ENCODE peak calls at places on chromosome 10, in seven cellular contexts. One of them, this sample, is unnamed.
A peak's percentile ranks its signal among the peaks of the same experiment; 100 is the strongest.

GRCh38 chr10:75042292-75042974 is 69.0 kb upstream of the SAMD8 start:
- DNase-seq in A549: no peak
- DNase-seq in NCI-H460: no peak
- DNase-seq in stimulated activated CD4-positive, alpha-beta T cell treated with anti-CD3 and anti-CD28 coated beads, Interleukin-1b, Interleukin-23, amount 100 ng/mL, for 24 hours: no peak
- DNase-seq in heart left ventricle: no peak
- DNase-seq in T-cell: no peak
- DNase-seq in CD14-positive monocyte: no peak
- DNase-seq in this sample: no peak

GRCh38 chr10:76543655-76544054 is 1094.0 kb downstream of the KCNMA1 start:
- DNase-seq in A549: no peak
- DNase-seq in NCI-H460: no peak
- DNase-seq in stimulated activated CD4-positive, alpha-beta T cell treated with anti-CD3 and anti-CD28 coated beads, Interleukin-1b, Interleukin-23, amount 100 ng/mL, for 24 hours: no peak
- DNase-seq in heart left ventricle: no peak
- DNase-seq in T-cell: no peak
- DNase-seq in CD14-positive monocyte: no peak
- DNase-seq in this sample: no peak

GRCh38 chr10:126663328-126663727 is 7.2 kb downstream of the C10orf90 start:
- DNase-seq in A549: no peak
- DNase-seq in NCI-H460: no peak
- DNase-seq in stimulated activated CD4-positive, alpha-beta T cell treated with anti-CD3 and anti-CD28 coated beads, Interleukin-1b, Interleukin-23, amount 100 ng/mL, for 24 hours: no peak
- DNase-seq in heart left ventricle: peak; percentile 69
- DNase-seq in T-cell: no peak
- DNase-seq in CD14-positive monocyte: no peak
- DNase-seq in this sample: no peak

GRCh38 chr10:60576130-60577069 is 186.7 kb upstream of the ANK3 start:
- DNase-seq in A549: no peak
- DNase-seq in NCI-H460: no peak
- DNase-seq in stimulated activated CD4-positive, alpha-beta T cell treated with anti-CD3 and anti-CD28 coated beads, Interleukin-1b, Interleukin-23, amount 100 ng/mL, for 24 hours: no peak
- DNase-seq in heart left ventricle: no peak
- DNase-seq in T-cell: no peak
- DNase-seq in CD14-positive monocyte: no peak
- DNase-seq in this sample: no peak

GRCh38 chr10:17123062-17123661 is 6.4 kb downstream of the CUBN start:
- DNase-seq in A549: no peak
- DNase-seq in NCI-H460: no peak
- DNase-seq in stimulated activated CD4-positive, alpha-beta T cell treated with anti-CD3 and anti-CD28 coated beads, Interleukin-1b, Interleukin-23, amount 100 ng/mL, for 24 hours: no peak
- DNase-seq in heart left ventricle: no peak
- DNase-seq in T-cell: no peak
- DNase-seq in CD14-positive monocyte: no peak
- DNase-seq in this sample: no peak

GRCh38 chr10:4344544-4344994 is 481.4 kb upstream of the AKR1E2 start:
- DNase-seq in A549: peak; percentile 92
- DNase-seq in NCI-H460: peak; percentile 95
- DNase-seq in stimulated activated CD4-positive, alpha-beta T cell treated with anti-CD3 and anti-CD28 coated beads, Interleukin-1b, Interleukin-23, amount 100 ng/mL, for 24 hours: peak; percentile 28
- DNase-seq in heart left ventricle: peak; percentile 65
- DNase-seq in T-cell: no peak
- DNase-seq in CD14-positive monocyte: no peak
- DNase-seq in this sample: peak; percentile 93

GRCh38 chr10:90125966-90126600 is 424.7 kb downstream of the KIF20B start:
- DNase-seq in A549: no peak
- DNase-seq in NCI-H460: no peak
- DNase-seq in stimulated activated CD4-positive, alpha-beta T cell treated with anti-CD3 and anti-CD28 coated beads, Interleukin-1b, Interleukin-23, amount 100 ng/mL, for 24 hours: no peak
- DNase-seq in heart left ventricle: no peak
- DNase-seq in T-cell: no peak
- DNase-seq in CD14-positive monocyte: no peak
- DNase-seq in this sample: no peak

GRCh38 chr10:77629775-77630565 is 7.6 kb downstream of the KCNMA1 start:
- DNase-seq in A549: no peak
- DNase-seq in NCI-H460: no peak
- DNase-seq in stimulated activated CD4-positive, alpha-beta T cell treated with anti-CD3 and anti-CD28 coated beads, Interleukin-1b, Interleukin-23, amount 100 ng/mL, for 24 hours: no peak
- DNase-seq in heart left ventricle: no peak
- DNase-seq in T-cell: no peak
- DNase-seq in CD14-positive monocyte: no peak
- DNase-seq in this sample: no peak

GRCh38 chr10:44956717-44957706 is 2.6 kb upstream of the RASSF4 start:
- DNase-seq in A549: no peak
- DNase-seq in NCI-H460: no peak
- DNase-seq in stimulated activated CD4-positive, alpha-beta T cell treated with anti-CD3 and anti-CD28 coated beads, Interleukin-1b, Interleukin-23, amount 100 ng/mL, for 24 hours: no peak
- DNase-seq in heart left ventricle: no peak
- DNase-seq in T-cell: no peak
- DNase-seq in CD14-positive monocyte: peak; percentile 9
- DNase-seq in this sample: no peak

GRCh38 chr10:5547934-5548660 is 23.3 kb downstream of the CALML3 start:
- DNase-seq in A549: peak; percentile 75
- DNase-seq in NCI-H460: no peak
- DNase-seq in stimulated activated CD4-positive, alpha-beta T cell treated with anti-CD3 and anti-CD28 coated beads, Interleukin-1b, Interleukin-23, amount 100 ng/mL, for 24 hours: no peak
- DNase-seq in heart left ventricle: peak; percentile 22
- DNase-seq in T-cell: no peak
- DNase-seq in CD14-positive monocyte: no peak
- DNase-seq in this sample: no peak

GRCh38 chr10:49605177-49605938 is 4.8 kb upstream of the SLC18A3 start:
- DNase-seq in A549: no peak
- DNase-seq in NCI-H460: no peak
- DNase-seq in stimulated activated CD4-positive, alpha-beta T cell treated with anti-CD3 and anti-CD28 coated beads, Interleukin-1b, Interleukin-23, amount 100 ng/mL, for 24 hours: no peak
- DNase-seq in heart left ventricle: no peak
- DNase-seq in T-cell: no peak
- DNase-seq in CD14-positive monocyte: no peak
- DNase-seq in this sample: peak; percentile 33

GRCh38 chr10:21724695-21725371 is 190.8 kb downstream of the MLLT10 start:
- DNase-seq in A549: peak; percentile 94
- DNase-seq in NCI-H460: peak; percentile 54
- DNase-seq in stimulated activated CD4-positive, alpha-beta T cell treated with anti-CD3 and anti-CD28 coated beads, Interleukin-1b, Interleukin-23, amount 100 ng/mL, for 24 hours: peak; percentile 22
- DNase-seq in heart left ventricle: peak; percentile 94
- DNase-seq in T-cell: peak; percentile 18
- DNase-seq in CD14-positive monocyte: peak; percentile 67
- DNase-seq in this sample: peak; percentile 96

GRCh38 chr10:68096913-68097509 is 12.3 kb upstream of the MYPN start:
- DNase-seq in A549: peak; percentile 84
- DNase-seq in NCI-H460: peak; percentile 75
- DNase-seq in stimulated activated CD4-positive, alpha-beta T cell treated with anti-CD3 and anti-CD28 coated beads, Interleukin-1b, Interleukin-23, amount 100 ng/mL, for 24 hours: no peak
- DNase-seq in heart left ventricle: peak; percentile 31
- DNase-seq in T-cell: no peak
- DNase-seq in CD14-positive monocyte: no peak
- DNase-seq in this sample: peak; percentile 90

GRCh38 chr10:80739963-80740715 is 202.4 kb downstream of the SH2D4B start:
- DNase-seq in A549: no peak
- DNase-seq in NCI-H460: no peak
- DNase-seq in stimulated activated CD4-positive, alpha-beta T cell treated with anti-CD3 and anti-CD28 coated beads, Interleukin-1b, Interleukin-23, amount 100 ng/mL, for 24 hours: no peak
- DNase-seq in heart left ventricle: no peak
- DNase-seq in T-cell: no peak
- DNase-seq in CD14-positive monocyte: no peak
- DNase-seq in this sample: no peak

GRCh38 chr10:95788830-95789229 is 32.9 kb downstream of the ENTPD1 start:
- DNase-seq in A549: no peak
- DNase-seq in NCI-H460: no peak
- DNase-seq in stimulated activated CD4-positive, alpha-beta T cell treated with anti-CD3 and anti-CD28 coated beads, Interleukin-1b, Interleukin-23, amount 100 ng/mL, for 24 hours: no peak
- DNase-seq in heart left ventricle: no peak
- DNase-seq in T-cell: no peak
- DNase-seq in CD14-positive monocyte: no peak
- DNase-seq in this sample: no peak

This sample was measured in RWPE2.